ENCODE peak calls at places on chromosomes 6 and 20, in four cellular contexts. A is CD8-positive, alpha-beta T cell; L is left ventricle myocardium inferior; Z is neural progenitor cell. P is an unnamed sample. For H3K4me1 and H3K27me3, the result is how much of the 10 kb centered on the place peaks cover.

GRCh38 chr20:20366551-20366895 is 1.4 kb upstream of the INSM1 start:
- DNase-seq in L (no peak), A (no peak), Z (no peak), P (no peak)

GRCh38 chr6:133040025-133040838 is 200.9 kb upstream of the EYA4 start:
- DNase-seq in L (no peak), A (no peak), Z (peak), P (peak)

GRCh38 chr20:7272512-7272911 is 505.0 kb downstream of the BMP2 start:
- DNase-seq in Z (no peak), A (no peak), L (no peak), P (no peak)

GRCh38 chr6:150579611-150580010 is 20.1 kb upstream of the PLEKHG1 start:
- DNase-seq in L (peak), Z (no peak), A (no peak), P (no peak)

GRCh38 chr6:150830409-150831165 is 34.9 kb upstream of the MTHFD1L start:
- DNase-seq in Z (no peak), A (no peak), L (no peak), P (no peak)

GRCh38 chr6:150894935-150895686 is 29.6 kb downstream of the MTHFD1L start:
- DNase-seq in Z (peak), A (no peak), L (no peak), P (peak)

GRCh38 chr6:12113190-12113578 is 101.1 kb downstream of the HIVEP1 start:
- DNase-seq in L (no peak), Z (no peak), A (no peak), P (no peak)

GRCh38 chr6:52253494-52253893 is 9.2 kb upstream of the IL17F start:
- DNase-seq in Z (no peak), A (no peak), L (no peak), P (no peak)

GRCh38 chr6:130864344-130864743 is 37.1 kb downstream of the SMLR1 start:
- DNase-seq in Z (no peak), A (no peak), L (no peak), P (no peak)

GRCh38 chr6:139370707-139371345 is 3.6 kb downstream of the CITED2 start:
- DNase-seq in L (no peak), Z (no peak), A (no peak), P (no peak)

GRCh38 chr6:134846031-134846430 is 103.9 kb downstream of the ALDH8A1 start:
- DNase-seq in A (no peak), Z (no peak), L (no peak), P (no peak)

GRCh38 chr6:111922454-111923297 is 49.4 kb upstream of the FYN start:
- DNase-seq in L (no peak), Z (peak), A (no peak), P (no peak)

GRCh38 chr6:48671506-48671905 is 560.5 kb upstream of the PTCHD4 start:
- DNase-seq in Z (no peak), L (no peak), A (no peak), P (no peak)

GRCh38 chr20:59214083-59214482 is 50.5 kb downstream of the ZNF831 start:
- DNase-seq in L (no peak), Z (no peak), A (no peak), P (no peak)

GRCh38 chr20:41030536-41031242 is 2.1 kb downstream of the TOP1 start:
- DNase-seq in A (no peak), Z (no peak), L (no peak), P (no peak)

GRCh38 chr6:106658469-106658868 is 29.1 kb downstream of the QRSL1 start:
- DNase-seq in A (no peak), L (no peak), Z (no peak), P (no peak)

GRCh38 chr6:37190159-37190535 is 20.2 kb downstream of the PIM1 start:
- DNase-seq in A (no peak), L (no peak), Z (no peak), P (no peak)

GRCh38 chr6:41426438-41426851 is 91.0 kb downstream of the NCR2 start:
- DNase-seq in L (no peak), Z (peak), A (no peak), P (no peak)

GRCh38 chr20:49508435-49509199 is 26.1 kb upstream of the KCNB1 start:
- DNase-seq in Z (peak), L (no peak), A (no peak), P (peak)

GRCh38 chr6:50720623-50721022 is 7.3 kb downstream of the TFAP2D start:
- DNase-seq in L (no peak), A (no peak), Z (peak), P (no peak)

GRCh38 chr6:36035240-36035639 is 7.6 kb downstream of the MAPK14 start:
- DNase-seq in L (no peak), Z (no peak), A (no peak), P (no peak)

GRCh38 chr20:62804021-62804631 is 509 bp upstream of the OGFR start:
- DNase-seq in A (peak), Z (no peak), L (no peak), P (no peak)

GRCh38 chr20:4297141-4297826 is 281.9 kb upstream of the RNF24 start:
- DNase-seq in L (peak), A (no peak), Z (no peak), P (no peak)

GRCh38 chr6:132007474-132008190 is 56.5 kb upstream of the CCN2 start:
- DNase-seq in A (no peak), Z (no peak), L (no peak), P (no peak)

GRCh38 chr6:38391206-38391908 is 248.4 kb downstream of the BTBD9 start:
- DNase-seq in Z (peak), A (no peak), L (no peak), P (no peak)

GRCh38 chr20:19427480-19427879 is 215.0 kb downstream of the SLC24A3 start:
- DNase-seq in L (no peak), Z (peak), A (no peak), P (peak)

GRCh38 chr6:168417158-168417557 is 23.8 kb upstream of the SMOC2 start:
- DNase-seq in Z (peak), L (no peak), A (no peak), P (no peak)

GRCh38 chr6:9140861-9141534 is 705.7 kb upstream of the SLC35B3 start:
- DNase-seq in Z (no peak), L (no peak), A (no peak), P (no peak)

GRCh38 chr6:72287801-72288200 is 334.1 kb upstream of the KCNQ5 start:
- DNase-seq in A (no peak), Z (no peak), L (no peak), P (no peak)

GRCh38 chr6:158066161-158066781 is 84.6 kb downstream of the SYNJ2 start:
- DNase-seq in A (no peak), Z (no peak), L (no peak), P (no peak)

GRCh38 chr6:127971945-127972391 is 71.1 kb upstream of the THEMIS start:
- DNase-seq in L (no peak), Z (no peak), A (peak), P (no peak)

GRCh38 chr20:49394264-49394663 is 88.2 kb downstream of the KCNB1 start:
- DNase-seq in Z (no peak), A (no peak), L (no peak), P (no peak)

GRCh38 chr6:16739329-16739801 is 21.9 kb downstream of the ATXN1 start:
- DNase-seq in Z (peak), A (no peak), L (no peak), P (no peak)

GRCh38 chr20:42754713-42755112 is 435.0 kb downstream of the PTPRT start:
- DNase-seq in A (no peak), Z (no peak), L (no peak), P (no peak)

GRCh38 chr6:28105286-28105685 is 19.1 kb upstream of the ZSCAN16 start:
- DNase-seq in A (no peak), L (no peak), Z (no peak), P (no peak)

DNA sequence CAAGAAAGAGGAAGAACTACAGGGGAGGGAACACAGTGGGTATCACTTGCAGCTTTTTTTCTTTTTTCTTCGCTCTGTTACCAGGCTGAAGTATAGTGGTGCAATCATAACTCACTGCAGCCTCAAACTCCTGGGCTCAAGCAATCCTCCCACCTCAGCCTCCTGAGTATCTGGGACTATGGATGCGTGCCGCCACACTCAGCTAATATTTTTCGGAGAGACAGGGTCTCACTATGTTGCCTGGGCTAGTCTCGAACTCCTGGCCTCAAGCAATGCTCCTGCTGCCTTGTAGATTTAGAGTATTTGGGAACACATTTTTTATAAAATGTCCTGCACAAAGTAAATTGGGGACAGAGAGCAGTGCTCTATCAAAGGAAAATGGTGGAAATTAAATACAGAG is 28.3 kb downstream of the PARD6B start:
- DNase-seq in A (no peak), Z (no peak), L (no peak), P (no peak)
- H3K4me1 ChIP-seq in A (under half), Z (under half), L (under half), P (under half)

DNA sequence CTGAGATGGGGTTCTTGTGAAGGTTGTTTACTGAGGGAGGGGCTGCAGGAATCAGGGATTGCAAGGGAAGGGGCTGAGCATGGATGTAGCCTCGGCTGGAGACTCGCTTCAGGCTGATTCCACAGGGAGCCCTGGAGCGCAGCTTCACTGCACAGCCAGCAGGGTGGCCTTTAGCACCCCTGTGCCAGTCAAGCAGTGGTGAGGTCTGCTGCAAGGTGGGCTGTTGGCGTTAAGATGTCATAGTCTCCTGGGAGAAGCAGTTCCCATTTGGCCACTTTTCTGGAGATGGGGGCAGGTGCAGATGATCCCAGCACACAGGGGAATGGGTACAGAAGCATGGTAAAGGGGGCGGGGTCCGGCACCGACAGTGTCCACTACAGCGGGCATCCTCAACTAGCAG is 126.3 kb downstream of the TOX2 start:
- DNase-seq in Z (no peak), L (no peak), A (peak), P (no peak)
- TF ChIP-seq CTCF in Z (peak), L (no peak), A (no peak), P (no peak)

GRCh38 chr20:51437182-51437923 is 105.2 kb downstream of the NFATC2 start:
- DNase-seq in Z (no peak), A (no peak), L (no peak), P (no peak)
- H3K27me3 ChIP-seq in Z (under half), A (under half), L (under half), P (under half)

GRCh38 chr20:57715268-57715904 is 5.6 kb upstream of the PMEPA1 start:
- DNase-seq in A (no peak), L (no peak), Z (no peak), P (no peak)
- H3K4me1 ChIP-seq in A (under half), L (half or more), Z (under half), P (under half)

DNA sequence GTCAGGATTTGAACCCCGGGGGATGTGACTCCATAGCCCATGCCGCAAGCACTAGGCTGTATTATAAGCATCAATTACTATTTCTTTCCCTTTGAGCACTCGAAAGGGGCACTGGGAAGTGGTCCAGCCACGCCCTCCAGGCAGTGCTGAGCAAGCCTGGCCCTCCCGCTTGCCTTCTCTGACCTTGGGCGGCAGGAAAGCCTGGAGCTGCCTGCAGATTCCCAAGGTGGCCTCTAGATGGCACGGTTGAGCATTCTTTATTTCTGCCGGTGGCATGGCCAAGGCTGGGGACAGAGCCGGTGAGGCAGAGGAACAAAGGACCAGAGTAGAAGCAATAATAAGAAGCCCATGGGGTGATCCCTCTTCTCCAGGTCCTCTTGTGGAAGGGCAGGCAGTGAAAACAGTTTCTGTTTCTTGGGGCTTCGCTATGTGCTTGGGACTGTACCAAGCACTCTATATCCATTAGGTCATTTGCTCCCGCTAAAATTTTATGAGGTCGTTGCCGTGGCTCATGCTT is 32.0 kb downstream of the ARHGAP40 start:
- DNase-seq in Z (peak), L (no peak), A (peak), P (peak)
- TF ChIP-seq CTCF in Z (peak), L (peak), A (peak), P (peak)